ENCODE peak calls at places on chromosomes 16 and 17, in seven cellular contexts. I is DND-41, D is GM23338, R is HepG2, K is HCT116, L is fibroblast of lung, O is keratinocyte. B is an unnamed sample.

GRCh38 chr17:9684955-9685621 is 39.8 kb downstream of the USP43 start:
- DNase-seq in L (no peak), I (no peak), K (no peak), R (peak; percentile 92), O (peak; percentile 11), D (no peak), B (no peak)

GRCh38 chr17:12853921-12854320 is 64.6 kb downstream of the ARHGAP44 start:
- DNase-seq in K (no peak), R (no peak), D (peak; percentile 36), O (no peak), L (no peak), I (no peak), B (no peak)

GRCh38 chr16:86096850-86097249 is 197.9 kb downstream of the IRF8 start:
- DNase-seq in K (no peak), O (no peak), R (no peak), I (no peak), D (no peak), L (no peak), B (no peak)

GRCh38 chr17:16926591-16927451 is 45.1 kb downstream of the TNFRSF13B start:
- DNase-seq in L (no peak), O (no peak), R (no peak), D (no peak), K (no peak), I (no peak), B (no peak)

GRCh38 chr17:27352481-27353460 is 58.9 kb downstream of the WSB1 start:
- DNase-seq in K (no peak), L (peak; percentile 54), I (no peak), R (no peak), D (no peak), O (no peak), B (no peak)

GRCh38 chr17:34668206-34668605 is 88.8 kb downstream of the TMEM132E start:
- DNase-seq in D (no peak), I (no peak), L (no peak), K (no peak), O (no peak), R (no peak), B (no peak)

GRCh38 chr16:917591-918061 is 53.2 kb downstream of the LMF1 start:
- DNase-seq in O (no peak), I (no peak), L (no peak), D (no peak), R (no peak), K (no peak), B (no peak)

GRCh38 chr16:30896890-30897730 is 696 bp downstream of the CTF1 start:
- DNase-seq in R (peak; percentile 87), K (peak; percentile 86), O (peak; percentile 48), L (peak; percentile 89), D (peak; percentile 98), I (no peak), B (peak; percentile 83)

GRCh38 chr16:28320023-28320561 is 27.8 kb downstream of the SBK1 start:
- DNase-seq in R (no peak), L (no peak), D (no peak), K (no peak), I (no peak), O (no peak), B (no peak)

GRCh38 chr17:76262732-76263344 is 2.3 kb upstream of the UBALD2 start:
- DNase-seq in R (no peak), L (no peak), O (no peak), K (no peak), D (no peak), I (no peak), B (peak; percentile 85)

GRCh38 chr16:35431829-35432663 is 1972.6 kb downstream of the TP53TG3F start:
- DNase-seq in O (no peak), D (peak; percentile 25), R (no peak), K (no peak), I (peak; percentile 42), L (no peak), B (peak; percentile 20)

GRCh38 chr17:5757306-5757907 is 173.1 kb upstream of the NLRP1 start:
- DNase-seq in K (no peak), D (no peak), R (peak; percentile 7), O (no peak), L (no peak), I (no peak), B (no peak)

GRCh38 chr16:58426960-58427359 is 34.7 kb downstream of the GINS3 start:
- DNase-seq in D (no peak), R (no peak), I (no peak), K (no peak), L (no peak), O (no peak), B (no peak)

GRCh38 chr16:66270333-66270927 is 96.1 kb upstream of the CDH5 start:
- DNase-seq in I (peak; percentile 69), L (peak; percentile 67), D (peak; percentile 87), K (peak; percentile 58), O (no peak), R (peak; percentile 65), B (peak; percentile 57)

GRCh38 chr17:1714980-1715802 is 5.0 kb upstream of the TLCD2 start:
- DNase-seq in K (peak; percentile 45), O (no peak), R (peak; percentile 84), I (peak; percentile 20), L (peak; percentile 95), D (peak; percentile 74), B (no peak)

GRCh38 chr17:69448431-69449102 is 34.1 kb downstream of the MAP2K6 start:
- DNase-seq in I (no peak), O (no peak), R (no peak), L (no peak), K (no peak), D (peak; percentile 97), B (no peak)

GRCh38 chr17:72545756-72546155 is 424.9 kb downstream of the SOX9 start:
- DNase-seq in R (no peak), I (no peak), L (no peak), D (no peak), K (no peak), O (no peak), B (no peak)

GRCh38 chr16:27628216-27628945 is 78.4 kb downstream of the KATNIP start:
- DNase-seq in D (peak; percentile 40), L (peak; percentile 52), R (no peak), O (no peak), K (no peak), I (peak; percentile 17), B (no peak)

GRCh38 chr17:52235416-52235960 is 77.0 kb upstream of the CA10 start:
- DNase-seq in O (no peak), L (no peak), I (no peak), K (no peak), R (no peak), D (no peak), B (no peak)

GRCh38 chr17:9121186-9121820 is 100.0 kb downstream of the NTN1 start:
- DNase-seq in L (no peak), K (no peak), D (no peak), R (no peak), O (no peak), I (no peak), B (no peak)

GRCh38 chr17:40363480-40363838 is 1.1 kb downstream of the GJD3 start:
- DNase-seq in L (no peak), R (no peak), O (no peak), I (no peak), D (no peak), K (no peak), B (no peak)

GRCh38 chr17:45388604-45389325 is 43.9 kb downstream of the ARHGAP27 start:
- DNase-seq in K (no peak), I (no peak), O (no peak), D (no peak), R (no peak), L (peak; percentile 26), B (no peak)

GRCh38 chr16:51473091-51473490 is 322.0 kb upstream of the SALL1 start:
- DNase-seq in L (peak; percentile 14), K (no peak), D (no peak), R (no peak), O (no peak), I (no peak), B (no peak)

GRCh38 chr16:82881517-82881916 is 254.7 kb downstream of the CDH13 start:
- DNase-seq in R (no peak), L (no peak), K (no peak), D (peak; percentile 37), O (no peak), I (no peak), B (no peak)

GRCh38 chr17:79707931-79708891 is 22.5 kb upstream of the ENPP7 start:
- DNase-seq in I (peak; percentile 61), D (peak; percentile 75), R (peak; percentile 43), K (peak; percentile 34), L (peak; percentile 47), O (no peak), B (peak; percentile 71)

GRCh38 chr17:9900744-9901143 is 4.3 kb downstream of the RCVRN start:
- DNase-seq in R (no peak), I (no peak), O (no peak), K (no peak), D (no peak), L (no peak), B (no peak)

GRCh38 chr16:26830716-26831115 is 236.0 kb upstream of the C16orf82 start:
- DNase-seq in I (no peak), K (no peak), R (no peak), D (no peak), L (peak; percentile 77), O (no peak), B (no peak)

GRCh38 chr17:80647746-80648145 is 103.1 kb downstream of the RPTOR start:
- DNase-seq in I (no peak), D (no peak), O (no peak), R (no peak), L (peak; percentile 86), K (no peak), B (no peak)

GRCh38 chr17:62862251-62862650 is 54.1 kb upstream of the MARCHF10 start:
- DNase-seq in D (no peak), I (no peak), K (no peak), O (no peak), R (no peak), L (no peak), B (no peak)

GRCh38 chr16:70685061-70685937 is 554 bp downstream of the MTSS2 start:
- DNase-seq in O (no peak), D (no peak), I (peak; percentile 28), K (no peak), L (no peak), R (no peak), B (no peak)
- H2AFZ ChIP-seq in O (peak overlapping the region; percentile 3), D (no peak overlapping the region), I (peak overlapping the region; percentile 75), K (no peak overlapping the region), L (no peak overlapping the region), R (no peak overlapping the region), B (no peak overlapping the region)

GRCh38 chr17:82710499-82711232 is 5.8 kb upstream of the FN3KRP start:
- DNase-seq in O (no peak), R (no peak), K (no peak), D (peak; percentile 47), I (no peak), L (no peak), B (peak; percentile 38)
- TF ChIP-seq CTCF in O (no peak), R (peak; percentile 67), K (no peak), D (peak; percentile 67), I (no peak), L (no peak), B (peak; percentile 68)

DNA sequence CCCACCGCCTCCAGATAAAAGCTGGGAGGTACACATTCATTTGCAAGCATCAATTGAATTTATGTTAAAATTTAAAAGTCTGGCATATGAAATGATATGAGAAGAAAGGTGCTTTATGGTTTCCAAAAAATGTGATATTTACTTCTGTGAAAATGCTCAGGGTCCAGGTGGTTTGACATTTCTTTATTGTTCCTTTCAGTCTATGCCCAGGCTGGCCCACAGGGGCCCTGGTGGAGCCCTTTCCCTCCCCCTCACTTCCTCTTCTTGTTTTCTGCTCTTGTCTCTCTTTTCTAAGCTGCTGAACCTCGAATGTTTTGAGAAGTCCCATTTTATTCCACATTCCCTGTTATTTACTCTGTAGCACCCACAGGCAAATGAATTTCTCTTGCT is 127.8 kb downstream of the HS3ST3B1 start:
- DNase-seq in R (no peak), L (no peak), K (no peak), I (peak; percentile 80), O (no peak), D (no peak), B (peak; percentile 84)
- H2AFZ ChIP-seq in R (no peak overlapping the region), L (no peak overlapping the region), K (no peak overlapping the region), I (peak overlapping the region; percentile 47), O (no peak overlapping the region), D (peak overlapping the region; percentile 66), B (peak overlapping the region; percentile 86)

GRCh38 chr17:57955183-57955952 is at the start of gene CUEDC1:
- DNase-seq in R (no peak), K (no peak), L (peak; percentile 48), O (no peak), D (peak; percentile 76), I (peak; percentile 66), B (peak; percentile 46)
- TF ChIP-seq CTCF in R (peak; percentile 52), K (no peak), L (peak; percentile 17), O (peak; percentile 16), D (peak; percentile 30), I (peak; percentile 36), B (peak; percentile 16)

B was measured in OCI-LY7.